ENCODE peak calls at places on chromosomes 7 and 10, in four cellular contexts. One of them, this sample, is unnamed.

GRCh38 chr10:99681553-99681952 is 22.2 kb downstream of the ENTPD7 start:
- DNase-seq in AG04449: no peak
- DNase-seq in hepatocyte: no peak
- DNase-seq in SJSA1: no peak
- DNase-seq in this sample: no peak

GRCh38 chr10:17049195-17049594 is 80.4 kb downstream of the CUBN start:
- DNase-seq in AG04449: no peak
- DNase-seq in SJSA1: no peak
- DNase-seq in hepatocyte: no peak
- DNase-seq in this sample: no peak

GRCh38 chr7:128867842-128868623 is 5.4 kb downstream of the ATP6V1F start:
- DNase-seq in AG04449: no peak
- DNase-seq in SJSA1: no peak
- DNase-seq in hepatocyte: no peak
- DNase-seq in this sample: peak; percentile 50

GRCh38 chr7:38373155-38373554 is 99.7 kb upstream of the TARP start:
- DNase-seq in AG04449: no peak
- DNase-seq in hepatocyte: no peak
- DNase-seq in SJSA1: no peak
- DNase-seq in this sample: no peak

GRCh38 chr7:23065974-23066373 is 39.6 kb upstream of the KLHL7 start:
- DNase-seq in hepatocyte: no peak
- DNase-seq in AG04449: peak; percentile 28
- DNase-seq in SJSA1: no peak
- DNase-seq in this sample: no peak

GRCh38 chr7:98617051-98617959 is at the start of gene NPTX2:
- DNase-seq in SJSA1: peak; percentile 87
- DNase-seq in hepatocyte: peak; percentile 71
- DNase-seq in AG04449: no peak
- DNase-seq in this sample: no peak

GRCh38 chr10:112990271-112990670 is 40.2 kb downstream of the TCF7L2 start:
- DNase-seq in hepatocyte: no peak
- DNase-seq in AG04449: no peak
- DNase-seq in SJSA1: no peak
- DNase-seq in this sample: no peak

GRCh38 chr10:5946786-5947185 is 30.6 kb downstream of the IL15RA start:
- DNase-seq in AG04449: no peak
- DNase-seq in hepatocyte: no peak
- DNase-seq in SJSA1: no peak
- DNase-seq in this sample: no peak

GRCh38 chr7:63925262-63925625 is 73.4 kb upstream of the ZNF722 start:
- DNase-seq in SJSA1: no peak
- DNase-seq in AG04449: no peak
- DNase-seq in hepatocyte: no peak
- DNase-seq in this sample: peak; percentile 23

GRCh38 chr7:63927261-63927660 is 71.4 kb upstream of the ZNF722 start:
- DNase-seq in AG04449: no peak
- DNase-seq in SJSA1: no peak
- DNase-seq in hepatocyte: no peak
- DNase-seq in this sample: no peak

GRCh38 chr7:63931057-63931600 is 67.5 kb upstream of the ZNF722 start:
- DNase-seq in SJSA1: no peak
- DNase-seq in hepatocyte: no peak
- DNase-seq in AG04449: no peak
- DNase-seq in this sample: no peak

DNA sequence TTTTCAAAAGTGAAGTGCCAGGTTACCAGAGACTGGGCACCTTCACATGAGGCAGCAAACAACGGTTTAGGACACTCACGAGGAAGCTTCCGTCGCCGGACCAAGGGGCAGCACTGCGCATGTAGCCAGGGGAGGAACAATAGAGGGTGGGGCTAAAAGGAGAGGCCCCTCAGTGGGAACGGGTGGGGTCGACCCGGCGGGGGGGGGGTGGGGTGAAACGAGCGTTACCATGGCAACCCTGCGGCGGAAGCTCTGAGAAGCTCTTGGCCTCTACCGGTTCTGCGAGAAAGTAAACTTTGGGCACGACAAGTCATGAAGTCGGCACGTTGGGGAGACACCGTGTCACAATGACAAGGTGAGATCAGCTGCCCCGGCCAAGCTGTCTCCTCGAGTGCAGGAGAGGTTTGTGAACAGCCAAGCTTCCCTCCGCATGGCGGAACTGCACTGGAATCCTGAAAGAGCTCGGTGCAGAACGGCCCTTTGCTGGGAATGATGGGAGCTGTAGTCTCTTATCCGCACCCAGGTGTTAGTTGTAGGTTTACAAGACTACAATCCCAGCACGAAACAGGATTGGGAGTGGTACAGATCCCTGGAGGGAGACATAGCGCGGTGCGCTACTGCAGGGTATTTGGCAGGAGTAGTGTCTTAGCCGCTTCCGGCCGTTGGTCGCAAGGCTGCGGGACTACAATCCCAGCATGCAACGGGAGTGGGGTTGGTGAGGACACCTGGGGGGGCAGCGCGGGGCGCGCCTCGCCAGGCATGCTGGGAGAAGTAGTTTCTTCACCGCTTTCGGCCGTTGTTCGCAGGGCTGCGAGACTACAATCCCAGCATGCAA is 72.8 kb upstream of the ZNF722 start:
- DNase-seq in SJSA1: no peak
- DNase-seq in hepatocyte: no peak
- DNase-seq in AG04449: no peak
- DNase-seq in this sample: peak; percentile 96
- H3K4me3 ChIP-seq in SJSA1: no peak overlapping the region
- H3K4me3 ChIP-seq in hepatocyte: no peak overlapping the region
- H3K4me3 ChIP-seq in AG04449: no peak overlapping the region
- H3K4me3 ChIP-seq in this sample: no peak overlapping the region

GRCh38 chr7:99824091-99824490 is 3.7 kb upstream of the CYP3A43 start:
- DNase-seq in AG04449: no peak
- DNase-seq in SJSA1: no peak
- DNase-seq in hepatocyte: no peak
- DNase-seq in this sample: no peak
- H3K4me3 ChIP-seq in AG04449: no peak overlapping the region
- H3K4me3 ChIP-seq in SJSA1: no peak overlapping the region
- H3K4me3 ChIP-seq in hepatocyte: no peak overlapping the region
- H3K4me3 ChIP-seq in this sample: no peak overlapping the region

DNA sequence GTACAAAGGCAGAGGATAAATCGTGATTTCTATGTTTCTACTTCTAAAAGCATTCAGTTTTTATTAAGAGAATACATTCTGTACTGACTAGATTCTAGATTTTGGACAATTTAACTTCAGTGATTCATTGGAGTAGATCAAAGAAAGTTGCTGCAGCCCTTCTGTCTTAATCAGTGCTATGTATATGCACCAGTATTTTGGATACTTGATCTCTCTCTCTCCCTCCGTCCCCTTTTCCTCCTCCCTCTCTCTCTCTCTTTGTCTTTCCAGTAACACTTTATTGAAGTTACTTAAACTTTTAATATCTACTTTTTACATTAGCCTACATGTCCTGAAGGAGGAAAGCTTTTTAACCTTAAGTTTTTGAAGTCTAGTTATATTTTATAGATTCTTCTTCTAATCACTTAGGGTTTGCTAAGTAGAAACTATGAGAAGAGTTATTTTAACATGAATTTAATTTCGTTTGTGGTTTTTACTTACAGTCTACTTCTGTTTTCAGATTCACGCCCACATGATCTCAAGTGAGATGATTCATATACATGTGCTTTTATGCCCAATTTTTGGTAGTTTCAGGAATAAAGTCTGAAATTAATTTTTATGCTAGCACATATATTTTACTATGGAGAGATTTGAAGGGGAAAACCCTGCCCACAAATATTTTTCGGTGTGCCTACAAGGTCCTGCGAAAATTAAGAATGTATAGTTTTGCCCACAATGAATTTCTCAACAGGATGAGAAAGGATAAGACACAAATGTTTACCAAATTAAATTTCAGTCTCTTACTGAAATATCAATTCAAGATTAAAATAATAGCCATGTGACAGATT is 9.1 kb downstream of the MDFIC start:
- DNase-seq in SJSA1: no peak
- DNase-seq in hepatocyte: no peak
- DNase-seq in AG04449: no peak
- DNase-seq in this sample: no peak
- H3K4me3 ChIP-seq in SJSA1: no peak overlapping the region
- H3K4me3 ChIP-seq in hepatocyte: no peak overlapping the region
- H3K4me3 ChIP-seq in AG04449: no peak overlapping the region
- H3K4me3 ChIP-seq in this sample: no peak overlapping the region

DNA sequence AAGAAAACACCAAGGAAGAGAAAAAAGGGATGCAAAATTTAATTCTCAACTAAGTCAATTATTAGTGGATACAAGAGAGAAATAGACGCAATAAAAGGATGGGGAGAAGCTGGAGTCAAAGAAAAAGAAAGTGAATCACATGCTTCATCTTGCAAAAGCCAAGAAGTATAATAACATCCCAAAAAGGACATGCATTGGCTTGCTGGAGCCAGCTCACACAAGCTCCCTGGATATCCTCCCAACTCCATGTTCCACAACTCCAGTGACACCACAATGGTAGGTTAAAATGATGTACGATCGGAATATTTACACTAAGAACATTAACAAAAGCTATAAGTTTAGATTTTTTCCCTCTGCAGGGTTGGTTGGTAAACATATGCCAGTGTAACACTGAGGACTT is 72.4 kb downstream of the MACC1 start:
- DNase-seq in SJSA1: no peak
- DNase-seq in hepatocyte: no peak
- DNase-seq in AG04449: no peak
- DNase-seq in this sample: no peak
- H3K4me3 ChIP-seq in SJSA1: no peak overlapping the region
- H3K4me3 ChIP-seq in hepatocyte: no peak overlapping the region
- H3K4me3 ChIP-seq in AG04449: no peak overlapping the region
- H3K4me3 ChIP-seq in this sample: no peak overlapping the region

DNA sequence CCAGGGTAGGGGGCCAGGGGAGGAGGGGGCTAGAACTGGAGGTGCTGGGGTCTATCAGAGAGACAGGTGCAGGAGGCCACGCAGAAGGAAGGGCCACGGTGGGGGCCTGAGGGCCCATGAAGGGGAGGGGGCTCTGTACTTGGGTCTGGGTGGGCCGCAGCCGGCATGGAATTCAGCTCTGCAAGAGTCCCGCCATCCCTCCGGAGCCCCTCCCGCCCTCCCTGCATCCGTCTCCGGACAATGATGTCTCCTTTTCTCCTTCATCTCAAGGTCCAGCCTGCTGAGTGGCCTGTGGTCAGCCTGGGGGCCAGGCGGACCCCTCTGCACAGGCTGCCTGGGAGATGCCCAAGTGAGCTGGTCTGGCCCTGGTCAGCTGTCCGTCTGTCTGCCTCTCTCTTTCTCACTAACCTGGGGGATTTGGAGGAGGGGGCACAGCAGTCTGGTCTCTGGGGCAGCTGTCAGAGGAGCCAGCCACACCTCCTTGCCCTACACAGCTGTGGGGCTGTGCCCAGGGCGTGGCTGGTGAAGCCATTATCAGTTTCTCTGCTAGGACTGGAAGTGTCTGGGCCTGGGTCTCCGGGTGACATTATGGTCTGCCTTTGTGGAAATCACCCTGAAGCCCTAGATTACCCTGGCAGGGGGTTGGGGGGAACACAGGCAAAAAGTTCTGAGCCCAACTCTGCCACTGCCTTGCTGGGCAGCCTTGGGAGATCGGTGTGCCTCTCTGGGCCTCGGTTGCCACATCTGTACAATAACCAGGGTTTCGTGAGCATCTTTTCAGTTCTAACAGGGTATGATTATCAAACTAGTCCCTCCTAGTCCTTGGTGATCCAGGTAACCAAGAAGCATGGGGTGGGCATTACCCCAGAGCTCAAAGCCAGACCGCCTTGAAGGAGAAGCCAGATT is 19.0 kb upstream of the HSPB1 start:
- DNase-seq in AG04449: no peak
- DNase-seq in hepatocyte: no peak
- DNase-seq in SJSA1: no peak
- DNase-seq in this sample: no peak
- H3K4me3 ChIP-seq in AG04449: peak overlapping the region; percentile 41
- H3K4me3 ChIP-seq in hepatocyte: no peak overlapping the region
- H3K4me3 ChIP-seq in SJSA1: no peak overlapping the region
- H3K4me3 ChIP-seq in this sample: no peak overlapping the region

GRCh38 chr7:3494890-3495289 is 193.8 kb downstream of the SDK1 start:
- DNase-seq in AG04449: no peak
- DNase-seq in hepatocyte: no peak
- DNase-seq in SJSA1: no peak
- DNase-seq in this sample: no peak
- H3K4me3 ChIP-seq in AG04449: no peak overlapping the region
- H3K4me3 ChIP-seq in hepatocyte: no peak overlapping the region
- H3K4me3 ChIP-seq in SJSA1: no peak overlapping the region
- H3K4me3 ChIP-seq in this sample: no peak overlapping the region

DNA sequence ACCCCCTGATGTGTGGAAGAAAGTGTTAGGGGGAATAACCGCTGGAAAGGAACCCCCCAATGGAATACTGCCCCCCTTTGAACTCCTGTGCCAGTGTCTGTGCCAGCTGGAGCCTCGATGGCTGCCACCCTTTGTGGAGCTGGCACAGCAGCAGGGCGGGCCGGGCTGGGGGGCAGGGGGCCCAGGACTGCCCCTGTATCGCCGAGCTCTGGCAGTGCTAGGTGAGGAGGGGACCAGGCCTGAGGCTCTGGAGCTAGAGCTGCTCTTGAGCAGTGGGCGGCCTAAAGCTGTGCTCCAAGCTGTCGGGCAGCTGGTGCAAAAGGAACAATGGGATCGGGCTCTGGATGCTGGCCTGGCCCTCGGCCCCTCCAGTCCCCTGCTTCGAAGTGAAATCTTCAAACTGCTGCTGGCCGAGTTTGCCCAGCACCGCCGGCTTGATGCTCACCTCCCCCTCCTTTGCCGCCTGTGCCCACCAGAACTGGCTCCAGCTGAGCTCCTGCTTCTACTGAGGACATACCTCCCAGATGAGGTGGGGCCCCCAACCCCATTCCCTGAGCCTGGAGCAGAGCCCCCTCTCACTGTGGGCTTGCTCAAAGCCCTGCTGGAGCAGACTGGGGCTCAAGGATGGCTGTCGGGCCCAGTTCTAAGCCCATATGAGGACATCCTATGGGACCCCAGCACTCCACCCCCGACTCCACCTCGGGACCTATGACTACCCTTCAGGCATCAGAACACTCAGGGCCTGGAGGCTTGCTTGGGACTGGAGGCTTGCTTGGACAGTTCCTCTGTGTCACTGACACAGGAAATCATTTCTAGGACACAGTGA is 2.2 kb downstream of the HPS6 start:
- DNase-seq in hepatocyte: no peak
- DNase-seq in SJSA1: no peak
- DNase-seq in AG04449: no peak
- DNase-seq in this sample: no peak
- H3K4me3 ChIP-seq in hepatocyte: no peak overlapping the region
- H3K4me3 ChIP-seq in SJSA1: no peak overlapping the region
- H3K4me3 ChIP-seq in AG04449: no peak overlapping the region
- H3K4me3 ChIP-seq in this sample: no peak overlapping the region

DNA sequence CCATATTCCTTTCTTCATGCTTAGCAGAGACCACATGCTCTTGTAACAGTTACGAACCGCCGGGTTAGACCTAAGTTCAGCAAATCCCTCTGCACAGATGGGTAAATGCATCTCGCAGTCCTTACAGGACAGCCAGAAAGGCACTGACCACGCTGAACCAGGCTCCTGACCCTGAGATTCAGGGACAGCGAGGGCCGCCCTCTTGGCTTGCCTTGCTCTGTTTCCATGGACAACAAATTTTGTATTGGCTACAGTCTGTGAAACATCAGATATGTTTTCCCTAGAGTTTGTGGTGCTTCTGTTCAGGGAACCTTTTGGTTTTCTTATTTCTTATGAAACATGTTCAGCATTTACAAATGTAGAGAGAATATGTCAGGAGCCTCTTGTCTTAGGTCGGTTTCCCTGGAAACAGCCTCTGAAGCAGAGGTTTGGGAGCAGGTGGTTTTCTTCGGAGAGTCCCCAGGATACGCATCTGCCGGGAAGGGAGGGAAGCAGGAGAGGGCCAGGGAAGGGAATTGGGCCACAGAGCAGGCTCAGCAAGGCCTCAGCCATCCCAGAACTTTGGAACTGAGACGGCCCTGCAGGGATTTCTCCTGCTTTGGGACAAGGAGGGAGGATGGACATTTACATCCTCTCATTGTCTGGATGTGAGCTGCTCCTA is 260.1 kb downstream of the CCDC3 start:
- DNase-seq in AG04449: no peak
- DNase-seq in hepatocyte: no peak
- DNase-seq in SJSA1: no peak
- DNase-seq in this sample: no peak
- H3K4me3 ChIP-seq in AG04449: no peak overlapping the region
- H3K4me3 ChIP-seq in hepatocyte: no peak overlapping the region
- H3K4me3 ChIP-seq in SJSA1: no peak overlapping the region
- H3K4me3 ChIP-seq in this sample: no peak overlapping the region

This sample was measured in small intestine.